ENCODE peak calls at places on chromosomes 3 and 15, in five cellular contexts. One of them, this sample, is unnamed.

GRCh38 chr15:60526127-60526616 is 47.2 kb upstream of the ICE2 start:
- DNase-seq in progenitor cell of endocrine pancreas: no peak
- DNase-seq in H9: no peak
- DNase-seq in esophagus squamous epithelium: no peak
- DNase-seq in mesothelial cell of epicardium: no peak
- DNase-seq in this sample: no peak

GRCh38 chr15:32877620-32878019 is 159.8 kb downstream of the GREM1 start:
- DNase-seq in esophagus squamous epithelium: no peak
- DNase-seq in mesothelial cell of epicardium: no peak
- DNase-seq in progenitor cell of endocrine pancreas: no peak
- DNase-seq in H9: no peak
- DNase-seq in this sample: no peak

GRCh38 chr15:53586815-53587214 is 172.6 kb downstream of the WDR72 start:
- DNase-seq in mesothelial cell of epicardium: no peak
- DNase-seq in progenitor cell of endocrine pancreas: peak
- DNase-seq in esophagus squamous epithelium: no peak
- DNase-seq in H9: peak
- DNase-seq in this sample: peak

GRCh38 chr3:8739757-8740508 is 6.3 kb downstream of the CAV3 start:
- DNase-seq in mesothelial cell of epicardium: no peak
- DNase-seq in H9: no peak
- DNase-seq in esophagus squamous epithelium: no peak
- DNase-seq in progenitor cell of endocrine pancreas: no peak
- DNase-seq in this sample: peak

GRCh38 chr3:100395674-100396073 is 5.2 kb downstream of the TOMM70 start:
- DNase-seq in esophagus squamous epithelium: no peak
- DNase-seq in progenitor cell of endocrine pancreas: no peak
- DNase-seq in H9: no peak
- DNase-seq in mesothelial cell of epicardium: no peak
- DNase-seq in this sample: no peak

GRCh38 chr3:141649871-141650270 is 88.2 kb upstream of the RNF7 start:
- DNase-seq in esophagus squamous epithelium: no peak
- DNase-seq in progenitor cell of endocrine pancreas: no peak
- DNase-seq in mesothelial cell of epicardium: no peak
- DNase-seq in H9: no peak
- DNase-seq in this sample: no peak

GRCh38 chr15:58931985-58932384 is 1.5 kb downstream of the SLTM start:
- DNase-seq in H9: no peak
- DNase-seq in progenitor cell of endocrine pancreas: no peak
- DNase-seq in mesothelial cell of epicardium: no peak
- DNase-seq in esophagus squamous epithelium: no peak
- DNase-seq in this sample: no peak

GRCh38 chr15:59276225-59277178 is 69.9 kb downstream of the LDHAL6B start:
- DNase-seq in H9: no peak
- DNase-seq in progenitor cell of endocrine pancreas: no peak
- DNase-seq in mesothelial cell of epicardium: no peak
- DNase-seq in esophagus squamous epithelium: no peak
- DNase-seq in this sample: peak

GRCh38 chr15:29534378-29534777 is 264.8 kb upstream of the NSMCE3 start:
- DNase-seq in mesothelial cell of epicardium: no peak
- DNase-seq in progenitor cell of endocrine pancreas: no peak
- DNase-seq in esophagus squamous epithelium: no peak
- DNase-seq in H9: no peak
- DNase-seq in this sample: no peak

GRCh38 chr3:139302084-139302800 is 41.6 kb upstream of the MRPS22 start:
- DNase-seq in H9: no peak
- DNase-seq in esophagus squamous epithelium: no peak
- DNase-seq in mesothelial cell of epicardium: no peak
- DNase-seq in progenitor cell of endocrine pancreas: no peak
- DNase-seq in this sample: peak

GRCh38 chr15:56763496-56763895 is 30.2 kb upstream of the ZNF280D start:
- DNase-seq in esophagus squamous epithelium: no peak
- DNase-seq in mesothelial cell of epicardium: no peak
- DNase-seq in H9: no peak
- DNase-seq in progenitor cell of endocrine pancreas: no peak
- DNase-seq in this sample: no peak

GRCh38 chr15:38069001-38069400 is 134.6 kb downstream of the TMCO5A start:
- DNase-seq in mesothelial cell of epicardium: no peak
- DNase-seq in esophagus squamous epithelium: no peak
- DNase-seq in H9: no peak
- DNase-seq in progenitor cell of endocrine pancreas: no peak
- DNase-seq in this sample: peak

GRCh38 chr3:139297588-139298311 is 46.1 kb upstream of the MRPS22 start:
- DNase-seq in progenitor cell of endocrine pancreas: no peak
- DNase-seq in esophagus squamous epithelium: no peak
- DNase-seq in H9: no peak
- DNase-seq in mesothelial cell of epicardium: no peak
- DNase-seq in this sample: no peak

This sample was measured in Caki2.